ENCODE peak calls at places on chromosomes 13 and 19, in nine cellular contexts. One of them, this sample, is unnamed.

GRCh38 chr13:24032252-24032651 is 128.3 kb upstream of the SPATA13 start:
- DNase-seq in PC-9: no peak
- DNase-seq in MM.1S: no peak
- DNase-seq in fibroblast of lung: peak
- DNase-seq in DND-41: no peak
- DNase-seq in K562: no peak
- DNase-seq in GM23248: peak
- DNase-seq in neural progenitor cell: no peak
- DNase-seq in hepatocyte: no peak
- DNase-seq in this sample: no peak

GRCh38 chr19:10168386-10168948 is 26.3 kb downstream of the DNMT1 start:
- DNase-seq in GM23248: no peak
- DNase-seq in K562: no peak
- DNase-seq in MM.1S: peak
- DNase-seq in DND-41: no peak
- DNase-seq in hepatocyte: no peak
- DNase-seq in PC-9: no peak
- DNase-seq in fibroblast of lung: no peak
- DNase-seq in neural progenitor cell: no peak
- DNase-seq in this sample: no peak

GRCh38 chr13:24313449-24313848 is 4.1 kb downstream of the C1QTNF9 start:
- DNase-seq in PC-9: no peak
- DNase-seq in neural progenitor cell: no peak
- DNase-seq in K562: no peak
- DNase-seq in hepatocyte: no peak
- DNase-seq in GM23248: peak
- DNase-seq in fibroblast of lung: peak
- DNase-seq in MM.1S: no peak
- DNase-seq in DND-41: no peak
- DNase-seq in this sample: no peak

GRCh38 chr19:48591021-48591420 is 15.5 kb upstream of the SPACA4 start:
- DNase-seq in DND-41: no peak
- DNase-seq in K562: peak
- DNase-seq in GM23248: peak
- DNase-seq in fibroblast of lung: no peak
- DNase-seq in PC-9: no peak
- DNase-seq in MM.1S: no peak
- DNase-seq in neural progenitor cell: no peak
- DNase-seq in hepatocyte: no peak
- DNase-seq in this sample: no peak

GRCh38 chr13:99617474-99618255 is 116.4 kb downstream of the TM9SF2 start:
- DNase-seq in neural progenitor cell: peak
- DNase-seq in PC-9: no peak
- DNase-seq in MM.1S: no peak
- DNase-seq in fibroblast of lung: peak
- DNase-seq in GM23248: peak
- DNase-seq in K562: peak
- DNase-seq in DND-41: no peak
- DNase-seq in hepatocyte: peak
- DNase-seq in this sample: no peak

GRCh38 chr13:41954226-41954625 is 6.7 kb downstream of the VWA8 start:
- DNase-seq in K562: peak
- DNase-seq in neural progenitor cell: no peak
- DNase-seq in MM.1S: no peak
- DNase-seq in fibroblast of lung: no peak
- DNase-seq in DND-41: no peak
- DNase-seq in hepatocyte: no peak
- DNase-seq in PC-9: no peak
- DNase-seq in GM23248: no peak
- DNase-seq in this sample: no peak

GRCh38 chr19:6225232-6225635 is 54.5 kb downstream of the MLLT1 start:
- DNase-seq in GM23248: no peak
- DNase-seq in DND-41: no peak
- DNase-seq in fibroblast of lung: no peak
- DNase-seq in neural progenitor cell: no peak
- DNase-seq in K562: no peak
- DNase-seq in PC-9: no peak
- DNase-seq in hepatocyte: no peak
- DNase-seq in MM.1S: no peak
- DNase-seq in this sample: no peak

GRCh38 chr13:110472904-110473563 is 88.5 kb downstream of the RAB20 start:
- DNase-seq in GM23248: no peak
- DNase-seq in fibroblast of lung: no peak
- DNase-seq in hepatocyte: no peak
- DNase-seq in PC-9: no peak
- DNase-seq in neural progenitor cell: no peak
- DNase-seq in MM.1S: no peak
- DNase-seq in K562: no peak
- DNase-seq in DND-41: no peak
- DNase-seq in this sample: no peak

GRCh38 chr13:76886005-76886291 is 257 bp downstream of the KCTD12 start:
- DNase-seq in GM23248: no peak
- DNase-seq in PC-9: no peak
- DNase-seq in neural progenitor cell: no peak
- DNase-seq in DND-41: no peak
- DNase-seq in MM.1S: no peak
- DNase-seq in hepatocyte: no peak
- DNase-seq in K562: no peak
- DNase-seq in fibroblast of lung: no peak
- DNase-seq in this sample: no peak

GRCh38 chr13:76888421-76888820 is 2.2 kb upstream of the KCTD12 start:
- DNase-seq in neural progenitor cell: no peak
- DNase-seq in GM23248: no peak
- DNase-seq in hepatocyte: no peak
- DNase-seq in fibroblast of lung: no peak
- DNase-seq in DND-41: no peak
- DNase-seq in PC-9: no peak
- DNase-seq in MM.1S: no peak
- DNase-seq in K562: no peak
- DNase-seq in this sample: peak

GRCh38 chr13:76886292-76887061 is at the start of gene KCTD12:
- DNase-seq in fibroblast of lung: peak
- DNase-seq in neural progenitor cell: peak
- DNase-seq in PC-9: no peak
- DNase-seq in hepatocyte: peak
- DNase-seq in MM.1S: peak
- DNase-seq in K562: peak
- DNase-seq in DND-41: peak
- DNase-seq in GM23248: peak
- DNase-seq in this sample: peak

GRCh38 chr13:76885203-76886004 is 801 bp downstream of the KCTD12 start:
- DNase-seq in GM23248: peak
- DNase-seq in PC-9: no peak
- DNase-seq in DND-41: peak
- DNase-seq in K562: peak
- DNase-seq in MM.1S: peak
- DNase-seq in fibroblast of lung: peak
- DNase-seq in hepatocyte: peak
- DNase-seq in neural progenitor cell: peak
- DNase-seq in this sample: peak

DNA sequence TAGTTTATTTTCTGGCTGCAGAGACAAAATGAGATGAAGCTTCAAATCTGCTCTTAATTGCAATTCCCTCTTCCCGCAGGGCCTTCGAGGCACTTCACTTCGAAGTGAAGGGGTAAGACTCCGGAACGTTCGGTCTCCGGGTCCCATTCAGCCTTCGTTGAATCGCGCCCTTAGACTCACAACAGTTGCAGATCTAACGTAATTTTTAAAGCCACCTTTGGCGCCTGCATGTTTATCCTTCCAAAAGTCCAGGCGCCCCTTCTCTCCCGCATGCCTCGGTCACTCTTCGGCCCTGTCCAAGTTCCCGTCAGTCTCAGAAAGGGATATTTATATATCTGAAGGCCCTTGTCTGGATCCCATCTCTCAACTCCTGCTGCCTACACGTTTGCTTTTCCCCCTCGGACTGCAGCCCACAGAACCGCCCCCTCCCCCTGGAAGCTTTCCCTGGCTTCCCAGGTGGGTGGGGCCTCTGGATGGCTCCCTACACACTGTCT is 912 bp upstream of the KCTD12 start:
- DNase-seq in fibroblast of lung: no peak
- DNase-seq in hepatocyte: peak
- DNase-seq in MM.1S: no peak
- DNase-seq in GM23248: no peak
- DNase-seq in PC-9: no peak
- DNase-seq in K562: no peak
- DNase-seq in DND-41: no peak
- DNase-seq in neural progenitor cell: peak
- DNase-seq in this sample: no peak
- TF ChIP-seq EZH2 in fibroblast of lung: no peak
- TF ChIP-seq EZH2 in hepatocyte: no peak
- TF ChIP-seq EZH2 in MM.1S: no peak
- TF ChIP-seq EZH2 in GM23248: no peak
- TF ChIP-seq EZH2 in PC-9: no peak
- TF ChIP-seq EZH2 in K562: no peak
- TF ChIP-seq EZH2 in DND-41: no peak
- TF ChIP-seq EZH2 in neural progenitor cell: no peak
- TF ChIP-seq EZH2 in this sample: no peak

GRCh38 chr19:41929536-41930071 is 1.4 kb upstream of the ERFL start:
- DNase-seq in GM23248: no peak
- DNase-seq in PC-9: no peak
- DNase-seq in K562: no peak
- DNase-seq in hepatocyte: no peak
- DNase-seq in DND-41: no peak
- DNase-seq in fibroblast of lung: no peak
- DNase-seq in MM.1S: no peak
- DNase-seq in neural progenitor cell: no peak
- DNase-seq in this sample: no peak
- TF ChIP-seq EZH2 in GM23248: peak
- TF ChIP-seq EZH2 in PC-9: no peak
- TF ChIP-seq EZH2 in K562: no peak
- TF ChIP-seq EZH2 in hepatocyte: peak
- TF ChIP-seq EZH2 in DND-41: no peak
- TF ChIP-seq EZH2 in fibroblast of lung: no peak
- TF ChIP-seq EZH2 in MM.1S: no peak
- TF ChIP-seq EZH2 in neural progenitor cell: peak
- TF ChIP-seq EZH2 in this sample: no peak

GRCh38 chr19:40567040-40567749 is 9.5 kb upstream of the SHKBP1 start:
- DNase-seq in GM23248: peak
- DNase-seq in DND-41: no peak
- DNase-seq in fibroblast of lung: no peak
- DNase-seq in PC-9: no peak
- DNase-seq in hepatocyte: no peak
- DNase-seq in K562: peak
- DNase-seq in neural progenitor cell: peak
- DNase-seq in MM.1S: no peak
- DNase-seq in this sample: no peak

GRCh38 chr19:40565355-40565754 is 11.3 kb upstream of the SHKBP1 start:
- DNase-seq in hepatocyte: no peak
- DNase-seq in PC-9: no peak
- DNase-seq in DND-41: no peak
- DNase-seq in GM23248: no peak
- DNase-seq in fibroblast of lung: no peak
- DNase-seq in neural progenitor cell: no peak
- DNase-seq in MM.1S: no peak
- DNase-seq in K562: no peak
- DNase-seq in this sample: no peak

GRCh38 chr19:40570313-40571004 is 6.2 kb upstream of the SHKBP1 start:
- DNase-seq in DND-41: peak
- DNase-seq in hepatocyte: peak
- DNase-seq in MM.1S: peak
- DNase-seq in PC-9: peak
- DNase-seq in GM23248: peak
- DNase-seq in fibroblast of lung: peak
- DNase-seq in neural progenitor cell: peak
- DNase-seq in K562: peak
- DNase-seq in this sample: peak

GRCh38 chr19:40565910-40566495 is 10.7 kb upstream of the SHKBP1 start:
- DNase-seq in PC-9: no peak
- DNase-seq in DND-41: no peak
- DNase-seq in GM23248: no peak
- DNase-seq in neural progenitor cell: no peak
- DNase-seq in fibroblast of lung: no peak
- DNase-seq in K562: no peak
- DNase-seq in hepatocyte: no peak
- DNase-seq in MM.1S: no peak
- DNase-seq in this sample: no peak

DNA sequence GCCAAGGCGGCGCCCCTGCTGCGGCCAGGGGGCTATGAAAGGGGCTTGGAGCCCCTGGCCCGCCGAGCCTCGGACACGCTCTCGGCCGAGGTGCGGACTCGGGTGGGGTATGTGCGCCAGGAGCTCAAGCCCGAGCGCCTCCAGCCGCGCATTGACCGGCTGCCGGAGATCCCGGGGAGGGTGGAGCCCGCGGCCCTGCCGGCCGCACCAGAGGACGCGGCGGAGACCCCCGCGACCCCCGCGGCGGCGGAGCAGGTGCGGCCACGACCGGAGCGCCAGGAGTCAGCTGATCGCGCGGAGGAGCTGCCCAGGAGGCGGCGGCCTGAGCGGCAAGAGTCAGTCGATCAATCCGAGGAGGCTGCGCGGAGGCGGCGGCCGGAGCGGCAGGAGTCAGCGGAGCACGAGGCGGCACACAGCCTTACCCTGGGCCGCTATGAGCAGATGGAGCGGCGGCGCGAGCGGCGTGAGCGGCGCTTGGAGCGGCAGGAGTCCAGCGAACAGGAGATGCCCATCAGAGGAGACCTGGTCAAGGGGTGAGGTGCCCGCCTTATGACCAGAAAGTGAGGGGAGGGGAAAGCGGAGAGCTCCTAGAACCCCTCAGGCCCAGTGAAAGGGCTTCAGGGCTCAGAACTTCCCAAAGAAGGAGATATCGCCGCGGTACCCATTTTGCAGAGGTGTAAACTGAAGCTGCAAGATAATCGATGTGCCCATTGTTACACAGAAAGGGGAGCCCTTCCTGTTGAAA is 8.8 kb upstream of the SHKBP1 start:
- DNase-seq in MM.1S: no peak
- DNase-seq in PC-9: no peak
- DNase-seq in DND-41: no peak
- DNase-seq in neural progenitor cell: peak
- DNase-seq in K562: no peak
- DNase-seq in fibroblast of lung: no peak
- DNase-seq in hepatocyte: no peak
- DNase-seq in GM23248: peak
- DNase-seq in this sample: no peak
- TF ChIP-seq EZH2 in MM.1S: no peak
- TF ChIP-seq EZH2 in PC-9: no peak
- TF ChIP-seq EZH2 in DND-41: no peak
- TF ChIP-seq EZH2 in neural progenitor cell: peak
- TF ChIP-seq EZH2 in K562: no peak
- TF ChIP-seq EZH2 in fibroblast of lung: no peak
- TF ChIP-seq EZH2 in hepatocyte: peak
- TF ChIP-seq EZH2 in GM23248: no peak
- TF ChIP-seq EZH2 in this sample: no peak

DNA sequence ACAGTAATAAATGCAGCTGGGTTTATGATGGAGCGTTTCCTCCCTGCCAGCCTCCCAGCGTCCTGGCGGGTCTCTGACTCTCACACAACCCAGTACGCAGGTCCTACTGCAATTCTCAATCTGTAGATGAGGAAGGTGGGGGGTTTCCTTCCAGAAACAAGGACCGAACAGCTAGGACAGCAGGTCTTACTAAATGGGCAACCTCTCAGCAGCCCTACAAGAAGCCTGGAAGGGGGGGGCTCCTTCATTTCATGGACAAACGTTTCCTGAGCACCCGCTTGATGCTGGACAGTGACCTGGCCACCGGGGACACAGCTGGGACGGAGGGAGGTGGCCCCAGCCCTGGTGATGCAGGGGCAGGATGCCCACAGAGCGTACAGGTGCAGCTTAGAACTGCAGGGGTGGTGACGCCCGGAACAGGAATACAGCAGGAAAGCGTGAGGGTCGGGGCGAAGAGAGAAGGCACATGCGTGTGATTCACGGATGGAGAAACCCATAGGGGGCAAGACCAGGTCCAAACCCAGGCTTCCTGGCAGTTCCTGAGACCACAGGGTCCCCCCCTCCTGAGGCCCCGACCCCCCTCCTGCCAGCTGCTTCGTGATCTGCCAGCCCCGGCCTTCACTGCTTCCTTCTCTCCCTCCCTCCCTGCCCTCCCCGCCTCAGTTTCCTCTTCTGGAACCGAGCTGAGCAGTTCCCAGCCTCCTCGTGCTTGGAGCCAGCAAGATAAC is 732 bp upstream of the C2CD4C start:
- DNase-seq in hepatocyte: no peak
- DNase-seq in GM23248: no peak
- DNase-seq in DND-41: peak
- DNase-seq in K562: no peak
- DNase-seq in MM.1S: no peak
- DNase-seq in fibroblast of lung: no peak
- DNase-seq in neural progenitor cell: no peak
- DNase-seq in PC-9: no peak
- DNase-seq in this sample: no peak
- TF ChIP-seq EZH2 in hepatocyte: no peak
- TF ChIP-seq EZH2 in GM23248: peak
- TF ChIP-seq EZH2 in DND-41: no peak
- TF ChIP-seq EZH2 in K562: peak
- TF ChIP-seq EZH2 in MM.1S: no peak
- TF ChIP-seq EZH2 in fibroblast of lung: peak
- TF ChIP-seq EZH2 in neural progenitor cell: no peak
- TF ChIP-seq EZH2 in PC-9: peak
- TF ChIP-seq EZH2 in this sample: peak

This sample was measured in mammary epithelial cell.